ENCODE peak calls at places on chromosomes 13 and 19, in ten cellular contexts. E, Y, X, B, D, G, S, N, M and K are unnamed samples.

GRCh38 chr13:43128504-43128929 is 105.1 kb downstream of the DNAJC15 start:
- DNase-seq in E (no peak), Y (no peak), X (no peak), B (no peak), D (no peak), G (no peak), S (no peak), N (no peak), M (no peak), K (no peak)

GRCh38 chr13:104006625-104007061 is 940.4 kb upstream of the SLC10A2 start:
- DNase-seq in E (no peak), Y (no peak), X (no peak), B (no peak), D (no peak), G (no peak), S (no peak), N (no peak), M (no peak), K (no peak)

GRCh38 chr13:100147825-100148224 is 58.9 kb downstream of the PCCA start:
- DNase-seq in E (no peak), Y (no peak), X (no peak), B (no peak), D (no peak), G (no peak), S (no peak), N (no peak), M (no peak), K (no peak)

GRCh38 chr13:107900775-107901174 is 314.6 kb downstream of the LIG4 start:
- DNase-seq in E (no peak), Y (no peak), X (no peak), B (no peak), D (no peak), G (no peak), S (no peak), N (no peak), M (no peak), K (no peak)

GRCh38 chr13:101536079-101536478 is 83.6 kb downstream of the ITGBL1 start:
- DNase-seq in E (no peak), Y (no peak), X (no peak), B (no peak), D (no peak), G (no peak), S (no peak), N (no peak), M (no peak), K (no peak)

GRCh38 chr19:40445945-40446784 is 2.0 kb upstream of the SERTAD3 start:
- DNase-seq in E (no peak), Y (no peak), X (no peak), B (no peak), D (no peak), G (no peak), S (peak; percentile 60), N (no peak), M (no peak), K (no peak)

GRCh38 chr13:74217816-74218215 is 83.6 kb upstream of the KLF12 start:
- DNase-seq in E (no peak), Y (no peak), X (no peak), B (no peak), D (no peak), G (no peak), S (no peak), N (no peak), M (no peak), K (no peak)

GRCh38 chr13:31962661-31963345 is 68.8 kb upstream of the FRY start:
- DNase-seq in E (no peak), Y (no peak), X (no peak), B (no peak), D (no peak), G (no peak), S (no peak), N (no peak), M (no peak), K (no peak)

GRCh38 chr19:4369109-4369887 is 25.9 kb downstream of the MPND start:
- DNase-seq in E (peak; percentile 90), Y (no peak), X (no peak), B (no peak), D (no peak), G (peak; percentile 65), S (peak; percentile 84), N (peak; percentile 79), M (no peak), K (peak; percentile 92)

GRCh38 chr13:99981115-99982020 is at the start of gene ZIC2:
- DNase-seq in E (no peak), Y (peak; percentile 96), X (peak; percentile 95), B (no peak), D (peak; percentile 18), G (no peak), S (no peak), N (peak; percentile 56), M (peak; percentile 73), K (peak; percentile 72)

GRCh38 chr13:40192516-40193257 is 473.8 kb downstream of the FOXO1 start:
- DNase-seq in E (peak; percentile 90), Y (no peak), X (no peak), B (no peak), D (peak; percentile 84), G (no peak), S (no peak), N (no peak), M (no peak), K (no peak)

GRCh38 chr19:46350758-46351159 is 3.9 kb downstream of the PPP5C start:
- DNase-seq in E (no peak), Y (peak; percentile 80), X (no peak), B (no peak), D (no peak), G (no peak), S (no peak), N (no peak), M (no peak), K (peak; percentile 86)
- TF ChIP-seq POLR2A in E (no peak), Y (peak; percentile 27), X (no peak), B (no peak), D (no peak), G (no peak), S (no peak), N (no peak), M (no peak), K (no peak)

DNA sequence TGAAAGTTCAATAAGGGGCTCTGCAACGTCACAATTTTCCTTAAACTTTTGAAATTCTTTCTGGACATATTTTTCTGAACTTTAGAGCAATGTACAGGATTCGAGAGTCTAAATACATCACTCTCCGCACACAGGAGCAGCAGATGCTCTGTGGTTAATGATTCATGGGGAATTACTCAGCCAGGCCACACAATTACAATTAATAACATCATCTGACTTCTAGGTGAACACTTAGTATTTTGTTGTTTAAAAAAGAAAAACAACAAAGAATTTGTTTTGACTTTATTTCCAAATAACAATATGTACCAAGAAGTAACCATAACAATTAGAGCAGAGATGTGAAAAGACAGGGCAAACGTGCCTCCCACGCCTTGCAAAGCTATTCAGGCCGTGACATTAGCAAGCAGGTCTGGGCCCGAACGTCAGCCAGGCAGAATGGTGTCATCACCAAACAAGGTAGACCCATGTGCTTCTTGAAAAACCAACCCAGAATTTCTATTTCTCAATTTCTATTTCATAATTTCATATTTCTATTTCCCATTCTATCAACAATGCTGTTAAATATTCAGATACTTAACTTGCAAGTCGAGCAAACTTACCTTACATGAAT is 236.3 kb downstream of the COL4A1 start:
- DNase-seq in E (no peak), Y (no peak), X (peak; percentile 46), B (no peak), D (no peak), G (no peak), S (no peak), N (no peak), M (no peak), K (no peak)
- TF ChIP-seq POLR2A in E (no peak), Y (no peak), X (no peak), B (no peak), D (no peak), G (no peak), S (no peak), N (no peak), M (no peak), K (no peak)

GRCh38 chr19:12782424-12783225 is 7.3 kb upstream of the HOOK2 start:
- DNase-seq in E (peak; percentile 96), Y (peak; percentile 80), X (no peak), B (peak; percentile 96), D (no peak), G (no peak), S (peak; percentile 90), N (peak; percentile 97), M (no peak), K (peak; percentile 98)
- TF ChIP-seq POLR2A in E (no peak), Y (peak; percentile 16), X (peak; percentile 48), B (peak; percentile 43), D (no peak), G (no peak), S (peak; percentile 79), N (peak; percentile 75), M (no peak), K (peak; percentile 88)

GRCh38 chr19:54189020-54189667 is at the start of gene MBOAT7:
- DNase-seq in E (no peak), Y (no peak), X (no peak), B (no peak), D (no peak), G (peak; percentile 87), S (no peak), N (no peak), M (no peak), K (no peak)
- TF ChIP-seq POLR2A in E (no peak), Y (peak; percentile 39), X (peak; percentile 75), B (peak; percentile 73), D (no peak), G (no peak), S (peak; percentile 75), N (peak; percentile 56), M (peak; percentile 44), K (peak; percentile 30)

DNA sequence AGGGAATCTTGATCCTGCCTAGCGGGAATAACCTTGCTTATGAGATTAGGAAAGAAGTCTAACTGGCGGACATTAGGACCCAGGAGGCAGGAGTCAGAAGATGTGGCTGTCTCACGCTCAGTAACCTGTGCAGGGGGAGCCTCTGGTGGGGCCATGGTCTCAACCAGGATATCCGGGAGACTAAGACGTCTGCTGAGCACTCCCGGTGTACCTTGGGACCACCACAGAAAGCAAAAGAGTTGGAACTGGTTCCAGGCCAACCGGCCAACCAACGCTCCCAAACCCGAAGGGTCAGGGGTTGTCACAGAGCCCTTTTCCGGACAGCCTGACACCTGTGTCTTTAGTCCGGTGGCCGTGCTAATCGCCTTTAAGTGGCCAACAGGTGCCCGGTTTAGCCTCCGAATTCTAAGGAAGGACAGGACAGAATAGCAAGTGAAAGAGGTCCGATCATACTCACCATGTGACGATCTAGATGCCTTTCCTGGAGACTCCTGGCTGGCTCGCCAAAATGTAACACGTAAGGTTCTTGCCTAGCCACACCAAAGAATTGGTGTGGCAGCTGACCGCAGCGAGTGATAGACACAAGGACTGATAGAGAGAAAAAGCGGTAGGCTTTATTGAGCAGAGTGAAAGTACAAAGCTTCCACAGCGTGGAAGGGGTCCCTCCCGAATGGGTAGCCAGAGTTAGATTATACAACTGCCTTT is 103.9 kb upstream of the DIAPH3 start:
- DNase-seq in E (no peak), Y (no peak), X (no peak), B (no peak), D (no peak), G (no peak), S (peak; percentile 13), N (no peak), M (no peak), K (no peak)
- TF ChIP-seq POLR2A in E (no peak), Y (no peak), X (no peak), B (no peak), D (no peak), G (no peak), S (no peak), N (no peak), M (no peak), K (no peak)